ENCODE peak calls at places on chromosomes 16 and 17, in seven cellular contexts. S is breast epithelium, C is left ventricle myocardium inferior, X is GM23248, E is esophagus squamous epithelium, U is astrocyte, W is tibial nerve. G is an unnamed sample. For H3K4me1, the result is how much of the 10 kb centered on the place peaks cover.

GRCh38 chr17:72123496-72123963 is 2.7 kb downstream of the SOX9 start:
- DNase-seq in S (no peak), U (no peak), W (no peak), C (no peak), X (no peak), E (no peak), G (no peak)

GRCh38 chr17:59436900-59437299 is 105.4 kb downstream of the YPEL2 start:
- DNase-seq in S (no peak), E (no peak), W (no peak), U (no peak), C (peak), X (no peak), G (no peak)

GRCh38 chr17:63275318-63275967 is 170.7 kb downstream of the CYB561 start:
- DNase-seq in S (no peak), U (peak), E (no peak), W (no peak), X (peak), C (no peak), G (no peak)

GRCh38 chr17:48611681-48612455 is 1.1 kb upstream of the HOXB7 start:
- DNase-seq in W (no peak), S (no peak), U (no peak), X (peak), C (no peak), E (no peak), G (no peak)

GRCh38 chr17:41178341-41178740 is 320 bp upstream of the KRTAP4-2 start:
- DNase-seq in E (no peak), S (no peak), U (peak), X (peak), W (no peak), C (no peak), G (no peak)

GRCh38 chr16:81367821-81368220 is 53.1 kb downstream of the GAN start:
- DNase-seq in C (no peak), U (no peak), E (no peak), X (no peak), W (no peak), S (no peak), G (no peak)

GRCh38 chr16:8855051-8855786 is 13.6 kb downstream of the CARHSP1 start:
- DNase-seq in S (no peak), C (no peak), X (no peak), U (no peak), E (no peak), W (no peak), G (no peak)

GRCh38 chr17:39001703-39002637 is 34.8 kb upstream of the FBXO47 start:
- DNase-seq in U (peak), C (peak), W (peak), S (peak), E (no peak), X (peak), G (peak)

GRCh38 chr17:30559656-30560055 is 82.4 kb downstream of the GOSR1 start:
- DNase-seq in U (no peak), C (no peak), W (no peak), X (no peak), E (no peak), S (no peak), G (peak)

GRCh38 chr16:24758986-24759385 is 29.5 kb downstream of the TNRC6A start:
- DNase-seq in E (no peak), X (no peak), W (no peak), S (no peak), C (no peak), U (no peak), G (no peak)

GRCh38 chr16:47460301-47460754 is 535 bp downstream of the ITFG1 start:
- DNase-seq in S (no peak), X (peak), C (no peak), U (peak), E (no peak), W (no peak), G (no peak)

GRCh38 chr16:87724490-87725291 is 41.1 kb downstream of the KLHDC4 start:
- DNase-seq in S (no peak), C (no peak), E (no peak), U (no peak), W (no peak), X (no peak), G (no peak)

GRCh38 chr17:27952366-27952765 is 59.2 kb upstream of the LYRM9 start:
- DNase-seq in W (no peak), E (no peak), X (no peak), C (no peak), U (no peak), S (no peak), G (no peak)

GRCh38 chr16:82936941-82937551 is 310.3 kb downstream of the CDH13 start:
- DNase-seq in W (no peak), E (no peak), S (no peak), X (peak), U (peak), C (no peak), G (no peak)

GRCh38 chr16:66286527-66286926 is 80.0 kb upstream of the CDH5 start:
- DNase-seq in C (no peak), E (no peak), U (no peak), X (no peak), S (no peak), W (no peak), G (no peak)

GRCh38 chr17:32274101-32274500 is 8.5 kb downstream of the RHBDL3 start:
- DNase-seq in S (no peak), U (no peak), X (no peak), C (no peak), W (no peak), E (no peak), G (no peak)

GRCh38 chr16:87085441-87085840 is 231.8 kb downstream of the C16orf95 start:
- DNase-seq in X (no peak), E (no peak), W (no peak), C (no peak), U (no peak), S (no peak), G (no peak)

GRCh38 chr17:71985111-71986039 is 135.4 kb upstream of the SOX9 start:
- DNase-seq in S (no peak), C (no peak), U (no peak), E (no peak), X (no peak), W (no peak), G (no peak)

GRCh38 chr17:15981208-15981607 is 18.3 kb downstream of the ZSWIM7 start:
- DNase-seq in W (no peak), U (no peak), C (no peak), S (no peak), X (no peak), E (no peak), G (no peak)

GRCh38 chr17:9233761-9234160 is 212.5 kb downstream of the NTN1 start:
- DNase-seq in S (no peak), E (no peak), U (no peak), X (no peak), W (no peak), C (no peak), G (no peak)
- H3K4me3 ChIP-seq in S (no peak), E (no peak), U (no peak), X (no peak), W (no peak), C (no peak), G (no peak)

GRCh38 chr16:50695017-50696000 is 1.9 kb downstream of the NOD2 start:
- DNase-seq in C (no peak), W (no peak), U (no peak), E (no peak), X (peak), S (no peak), G (no peak)
- H3K27ac ChIP-seq in C (peak), W (peak), U (no peak), E (peak), X (no peak), S (peak), G (no peak)

DNA sequence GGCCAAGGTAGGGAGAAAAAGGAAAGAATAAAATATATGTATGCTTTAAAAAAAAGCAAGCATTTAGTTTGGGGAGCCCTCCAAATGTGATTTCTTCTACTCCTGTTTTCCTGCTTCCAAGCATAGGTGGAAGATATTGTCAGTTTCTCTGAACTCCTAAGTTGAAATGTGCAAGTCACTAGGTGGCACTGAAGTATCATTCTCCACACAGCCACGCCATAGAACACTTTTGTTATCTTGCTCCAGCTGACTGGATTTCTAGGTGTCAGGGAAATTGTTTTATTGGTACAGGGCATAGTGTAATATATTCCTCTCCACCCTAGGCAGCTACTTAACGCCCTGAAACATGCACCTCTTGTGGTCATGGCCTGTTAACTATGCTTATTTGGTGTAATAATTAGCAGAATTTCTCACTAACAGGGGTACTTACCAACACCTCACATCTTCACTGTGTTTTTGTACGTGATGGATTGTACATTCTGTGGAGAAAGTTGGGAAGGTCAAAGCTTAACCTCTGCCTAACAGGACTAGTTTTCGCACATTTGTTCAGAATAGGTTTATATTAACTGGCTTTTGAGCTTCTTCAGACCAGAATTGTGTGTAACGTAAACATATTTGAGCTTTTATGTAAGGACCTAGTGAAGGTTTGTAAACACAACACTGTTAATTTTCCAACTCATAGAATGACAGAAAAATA is 69.3 kb downstream of the FTO start:
- DNase-seq in W (peak), U (peak), X (peak), S (peak), C (no peak), E (no peak), G (no peak)
- H3K4me1 ChIP-seq in W (under half), U (under half), X (half or more), S (under half), C (half or more), E (half or more), G (under half)

GRCh38 chr16:75114946-75115825 is 1.4 kb downstream of the LDHD start:
- DNase-seq in W (no peak), C (no peak), X (no peak), E (no peak), S (no peak), U (no peak), G (no peak)
- H3K4me3 ChIP-seq in W (peak), C (peak), X (no peak), E (peak), S (peak), U (no peak), G (peak)

GRCh38 chr17:10697092-10698081 is at the start of the genes ADPRM and SCO1:
- DNase-seq in U (peak), W (peak), C (peak), E (peak), S (peak), X (peak), G (peak)

GRCh38 chr17:10702574-10702973 is 5.2 kb downstream of the ADPRM start:
- DNase-seq in C (no peak), X (no peak), E (no peak), W (no peak), U (peak), S (no peak), G (no peak)

GRCh38 chr17:10698116-10698818 is 873 bp downstream of the ADPRM start:
- DNase-seq in W (peak), U (peak), C (no peak), S (no peak), E (no peak), X (peak), G (no peak)

GRCh38 chr17:10705727-10706126 is 8.3 kb downstream of the ADPRM start:
- DNase-seq in X (no peak), S (no peak), E (no peak), W (no peak), C (no peak), U (no peak), G (no peak)

GRCh38 chr17:10699861-10700260 is 2.5 kb downstream of the ADPRM start:
- DNase-seq in E (no peak), X (no peak), S (no peak), U (no peak), W (no peak), C (no peak), G (no peak)
- H3K27ac ChIP-seq in E (no peak), X (no peak), S (no peak), U (no peak), W (no peak), C (no peak), G (no peak)

GRCh38 chr16:23131036-23131435 is 18.2 kb downstream of the USP31 start:
- DNase-seq in E (no peak), X (no peak), U (no peak), C (no peak), W (no peak), S (no peak), G (no peak)

GRCh38 chr16:23132921-23133532 is 16.2 kb downstream of the USP31 start:
- DNase-seq in C (peak), E (no peak), S (no peak), X (peak), W (no peak), U (peak), G (no peak)

GRCh38 chr16:23134274-23134673 is 15.0 kb downstream of the USP31 start:
- DNase-seq in X (no peak), W (no peak), E (no peak), C (peak), S (no peak), U (no peak), G (peak)

GRCh38 chr16:23131436-23131835 is 17.8 kb downstream of the USP31 start:
- DNase-seq in X (no peak), U (no peak), S (no peak), W (no peak), C (no peak), E (no peak), G (no peak)

GRCh38 chr16:23131841-23132576 is 17.2 kb downstream of the USP31 start:
- DNase-seq in C (no peak), S (no peak), U (no peak), E (no peak), W (no peak), X (peak), G (no peak)
- H3K4me1 ChIP-seq in C (half or more), S (under half), U (under half), E (half or more), W (under half), X (under half), G (under half)

DNA sequence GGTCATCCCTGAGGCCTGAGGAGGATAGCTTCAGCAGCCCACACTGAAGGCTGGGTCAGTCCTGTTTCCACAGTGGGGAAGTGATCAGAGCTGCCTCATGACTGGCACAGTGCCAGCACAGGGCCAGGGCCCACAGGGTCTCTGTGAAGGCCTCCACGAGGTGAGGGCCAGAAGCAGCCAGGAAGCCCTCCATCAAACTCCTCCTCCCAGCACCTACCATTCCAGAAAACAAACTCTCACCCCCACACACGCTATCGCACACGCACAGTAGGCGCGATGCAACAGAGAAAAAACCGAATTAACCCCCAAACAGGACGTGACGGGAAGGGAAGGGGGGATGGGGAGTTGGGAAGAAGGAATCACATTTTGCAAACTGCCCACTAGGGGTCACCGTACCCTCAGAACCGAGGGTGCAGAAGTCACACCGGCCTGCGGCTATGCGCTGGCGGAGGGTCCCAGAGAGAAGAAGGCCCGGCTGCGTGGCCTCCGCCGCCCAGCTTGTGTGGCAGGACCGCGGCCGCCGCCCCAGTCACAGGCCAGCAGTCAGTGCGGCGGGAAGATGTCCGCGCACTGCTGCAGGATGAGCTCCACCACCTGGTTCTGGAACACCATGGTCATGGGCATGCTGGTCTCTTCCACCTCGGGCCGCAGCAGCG is 37.6 kb downstream of the ARHGAP27 start:
- DNase-seq in S (no peak), C (peak), W (peak), E (no peak), U (peak), X (peak), G (peak)
- H3K4me3 ChIP-seq in S (peak), C (peak), W (peak), E (peak), U (peak), X (peak), G (peak)

GRCh38 chr17:6676802-6677157 is 25.2 kb downstream of the C17orf100 start:
- DNase-seq in W (no peak), E (no peak), C (no peak), U (no peak), X (no peak), S (no peak), G (no peak)
- H3K27ac ChIP-seq in W (no peak), E (no peak), C (no peak), U (no peak), X (no peak), S (peak), G (no peak)

GRCh38 chr16:10495031-10495345 is 85.4 kb downstream of the EMP2 start:
- DNase-seq in W (no peak), E (no peak), U (no peak), X (no peak), C (no peak), S (no peak), G (no peak)

GRCh38 chr16:10494343-10495030 is 85.9 kb downstream of the EMP2 start:
- DNase-seq in E (no peak), X (no peak), S (no peak), W (no peak), U (no peak), C (no peak), G (no peak)

GRCh38 chr16:10493276-10493675 is 87.1 kb downstream of the EMP2 start:
- DNase-seq in S (no peak), U (no peak), E (no peak), C (no peak), X (no peak), W (no peak), G (no peak)

GRCh38 chr16:10485698-10486382 is 94.6 kb downstream of the EMP2 start:
- DNase-seq in S (no peak), U (no peak), E (no peak), W (no peak), X (no peak), C (no peak), G (no peak)

GRCh38 chr16:10490141-10490540 is 90.3 kb downstream of the EMP2 start:
- DNase-seq in X (peak), U (no peak), S (no peak), W (no peak), E (no peak), C (no peak), G (no peak)
- H3K4me1 ChIP-seq in X (under half), U (under half), S (under half), W (under half), E (under half), C (under half), G (under half)